ENCODE peak calls at places on chromosome 12, in four cellular contexts. I, O, C and U are unnamed samples.

GRCh38 chr12:7369274-7369729 is 65.4 kb downstream of the ACSM4 start:
- DNase-seq in C (peak; percentile 33), I (peak; percentile 27), O (peak; percentile 2), U (no peak)

GRCh38 chr12:93947486-93947885 is 200.9 kb upstream of the PLXNC1 start:
- DNase-seq in O (no peak), C (no peak), I (no peak), U (no peak)

GRCh38 chr12:39199371-39199770 is 243.5 kb downstream of the KIF21A start:
- DNase-seq in I (no peak), C (no peak), O (no peak), U (no peak)

GRCh38 chr12:62730649-62731377 is 204.1 kb downstream of the PPM1H start:
- DNase-seq in C (no peak), I (no peak), O (no peak), U (no peak)

GRCh38 chr12:31584782-31585181 is 6.2 kb downstream of the DENND5B start:
- DNase-seq in C (no peak), O (peak; percentile 51), I (no peak), U (no peak)

GRCh38 chr12:8644345-8645248 is 18.0 kb downstream of the MFAP5 start:
- DNase-seq in O (no peak), I (no peak), C (peak; percentile 90), U (no peak)

GRCh38 chr12:93127582-93128331 is 198.7 kb upstream of the EEA1 start:
- DNase-seq in C (no peak), I (peak; percentile 41), O (peak; percentile 77), U (peak; percentile 49)

GRCh38 chr12:70154960-70155589 is 88.2 kb upstream of the CNOT2 start:
- DNase-seq in O (no peak), C (no peak), I (no peak), U (no peak)

GRCh38 chr12:55043542-55043941 is 23.8 kb downstream of the NEUROD4 start:
- DNase-seq in I (no peak), O (no peak), C (no peak), U (peak; percentile 10)

GRCh38 chr12:11568155-11568761 is 81.2 kb upstream of the ETV6 start:
- DNase-seq in C (no peak), O (no peak), I (no peak), U (no peak)

GRCh38 chr12:95547522-95548055 is 3.7 kb downstream of the USP44 start:
- DNase-seq in O (no peak), I (no peak), C (no peak), U (no peak)

GRCh38 chr12:121822393-121823100 is 18.7 kb downstream of the SETD1B start:
- DNase-seq in C (no peak), O (no peak), I (peak; percentile 11), U (no peak)

GRCh38 chr12:143964-144649 is 69.8 kb downstream of the SLC6A12 start:
- DNase-seq in I (no peak), O (no peak), C (no peak), U (peak; percentile 77)

GRCh38 chr12:80121661-80122060 is 22.3 kb downstream of the OTOGL start:
- DNase-seq in C (no peak), I (no peak), O (no peak), U (no peak)

GRCh38 chr12:44000309-44000952 is 164.6 kb downstream of the TMEM117 start:
- DNase-seq in O (peak; percentile 20), I (no peak), C (no peak), U (no peak)

GRCh38 chr12:27186240-27186839 is 57.7 kb upstream of the STK38L start:
- DNase-seq in C (no peak), I (no peak), O (no peak), U (no peak)

GRCh38 chr12:79409562-79409961 is 281.2 kb downstream of the PAWR start:
- DNase-seq in O (no peak), C (no peak), I (no peak), U (no peak)

GRCh38 chr12:16303939-16304338 is 26.5 kb upstream of the SLC15A5 start:
- DNase-seq in C (no peak), O (no peak), I (no peak), U (no peak)

GRCh38 chr12:113052326-113052725 is 4.2 kb upstream of the DTX1 start:
- DNase-seq in C (no peak), I (no peak), O (no peak), U (no peak)

GRCh38 chr12:110585231-110585799 is 2.2 kb upstream of the PPTC7 start:
- DNase-seq in O (peak; percentile 46), C (no peak), I (no peak), U (no peak)

DNA sequence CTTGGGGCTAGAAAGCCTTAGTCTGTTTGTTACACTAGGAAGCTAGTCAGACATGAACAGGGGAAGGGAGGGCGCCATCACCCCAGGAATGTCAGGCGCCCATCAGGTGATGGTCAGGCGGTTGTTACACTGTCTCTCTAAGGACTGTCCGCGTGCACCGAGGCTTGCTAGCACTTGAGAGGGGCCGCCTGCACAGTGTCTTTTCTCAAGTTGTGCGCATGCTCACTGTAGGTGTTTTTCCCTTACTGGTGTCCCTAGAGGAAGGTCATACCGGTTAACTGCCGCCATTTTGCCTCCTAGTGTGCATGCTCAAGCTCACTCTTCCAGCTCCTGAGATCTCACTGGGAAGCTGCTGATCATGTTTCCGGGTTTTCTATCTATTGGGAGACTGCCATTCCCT is 855.0 kb upstream of the TMEM132C start:
- DNase-seq in C (no peak), I (no peak), O (no peak), U (no peak)
- H3K4me3 ChIP-seq in C (no peak overlapping the region), I (no peak overlapping the region), O (no peak overlapping the region), U (no peak overlapping the region)

GRCh38 chr12:53988519-53989226 is 3.7 kb downstream of the HOXC10 start:
- DNase-seq in I (no peak), O (no peak), C (no peak), U (no peak)
- H3K4me3 ChIP-seq in I (peak overlapping the region; percentile 79), O (no peak overlapping the region), C (no peak overlapping the region), U (no peak overlapping the region)

DNA sequence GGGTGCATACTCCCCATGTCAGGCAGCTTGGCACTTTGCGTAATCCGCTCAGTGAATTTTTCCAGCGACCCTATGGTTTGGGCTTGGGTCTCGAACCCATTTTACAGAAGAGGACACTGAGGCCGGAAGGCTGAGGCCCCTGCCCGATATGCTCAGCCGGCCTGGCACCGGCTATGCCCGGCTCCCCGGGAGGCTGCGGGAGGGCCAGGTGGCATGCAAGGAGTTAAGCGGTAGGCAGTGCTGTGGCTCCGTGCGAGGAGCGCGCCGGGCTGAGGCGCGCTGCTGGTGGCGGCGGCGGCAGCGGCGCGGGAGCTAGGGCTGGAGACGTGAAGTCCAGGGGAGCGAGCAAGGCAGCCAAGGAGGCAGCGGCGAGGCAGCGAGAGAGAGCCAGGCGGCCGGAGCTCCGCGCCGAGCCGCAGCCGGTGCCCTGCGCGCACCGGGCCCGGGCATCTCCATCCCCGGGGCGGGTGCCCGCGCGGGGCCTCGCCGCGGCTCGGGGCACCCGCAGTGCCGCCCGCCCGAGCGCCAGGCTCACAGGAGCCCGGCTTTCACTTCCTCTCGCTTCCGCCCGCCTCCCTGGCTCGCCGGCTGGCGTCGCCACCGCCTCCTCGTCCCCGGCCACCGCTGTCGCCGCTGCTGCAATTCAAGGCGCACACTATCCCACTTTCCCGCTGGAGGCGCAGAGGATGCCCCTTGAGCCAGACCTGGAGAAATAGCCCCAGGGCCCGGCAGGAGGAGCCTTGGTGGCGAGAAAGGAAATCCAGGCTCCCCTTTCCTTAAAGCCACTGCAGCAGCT is at the start of gene WSCD2:
- DNase-seq in C (no peak), I (peak; percentile 54), O (peak; percentile 94), U (peak; percentile 21)
- H3K4me3 ChIP-seq in C (no peak within 1 kb of the TSS), I (peak within 1 kb of the TSS; percentile 46), O (peak within 1 kb of the TSS; percentile 52), U (peak within 1 kb of the TSS; percentile 33)

DNA sequence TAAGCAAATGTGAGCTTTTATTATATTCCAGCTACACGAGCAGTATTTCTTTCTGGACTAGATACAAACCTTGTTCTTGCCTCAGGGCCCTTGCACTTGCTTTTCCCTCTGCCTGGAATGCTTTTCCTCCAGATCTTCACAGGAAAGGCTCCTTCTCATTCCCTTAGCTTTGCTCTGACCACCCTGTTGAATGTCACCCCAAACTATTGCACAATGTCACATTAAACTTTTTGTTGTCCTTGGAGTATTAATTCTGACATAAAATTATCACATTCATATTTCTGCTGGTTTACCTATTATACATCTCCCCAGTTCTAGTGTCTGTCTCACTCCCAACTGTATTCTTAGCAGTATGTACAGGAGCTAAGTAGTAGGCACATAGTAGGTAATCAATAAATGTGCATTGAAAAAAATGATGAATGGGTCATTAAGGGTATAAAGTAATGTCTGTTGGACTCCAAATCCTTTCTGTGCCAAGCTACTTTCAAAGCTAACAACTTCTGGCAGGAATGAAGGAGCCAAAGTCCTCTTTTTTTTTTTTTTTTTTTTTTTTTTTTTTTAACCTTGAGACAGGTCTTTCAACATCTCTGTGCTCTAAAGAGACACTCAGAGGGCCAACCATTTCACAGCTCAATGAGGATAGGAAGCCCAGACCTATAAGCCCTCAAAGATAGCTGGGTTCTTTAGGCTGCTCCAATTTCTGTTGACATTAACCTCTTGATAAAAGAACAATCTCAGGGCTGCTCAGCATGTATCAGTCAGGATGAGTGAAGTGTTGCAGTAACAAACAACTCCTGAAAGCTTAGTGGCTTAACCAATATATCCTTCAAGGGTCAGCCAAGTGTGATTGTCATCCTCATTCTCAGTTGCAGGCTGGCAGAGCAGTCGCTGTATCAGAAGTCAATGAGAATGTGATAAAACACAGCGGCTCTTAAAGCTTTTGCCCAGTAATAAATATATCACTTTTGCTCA is 424.4 kb upstream of the TBX3 start:
- DNase-seq in I (no peak), O (no peak), C (no peak), U (no peak)
- H3K4me3 ChIP-seq in I (no peak overlapping the region), O (no peak overlapping the region), C (no peak overlapping the region), U (no peak overlapping the region)

DNA sequence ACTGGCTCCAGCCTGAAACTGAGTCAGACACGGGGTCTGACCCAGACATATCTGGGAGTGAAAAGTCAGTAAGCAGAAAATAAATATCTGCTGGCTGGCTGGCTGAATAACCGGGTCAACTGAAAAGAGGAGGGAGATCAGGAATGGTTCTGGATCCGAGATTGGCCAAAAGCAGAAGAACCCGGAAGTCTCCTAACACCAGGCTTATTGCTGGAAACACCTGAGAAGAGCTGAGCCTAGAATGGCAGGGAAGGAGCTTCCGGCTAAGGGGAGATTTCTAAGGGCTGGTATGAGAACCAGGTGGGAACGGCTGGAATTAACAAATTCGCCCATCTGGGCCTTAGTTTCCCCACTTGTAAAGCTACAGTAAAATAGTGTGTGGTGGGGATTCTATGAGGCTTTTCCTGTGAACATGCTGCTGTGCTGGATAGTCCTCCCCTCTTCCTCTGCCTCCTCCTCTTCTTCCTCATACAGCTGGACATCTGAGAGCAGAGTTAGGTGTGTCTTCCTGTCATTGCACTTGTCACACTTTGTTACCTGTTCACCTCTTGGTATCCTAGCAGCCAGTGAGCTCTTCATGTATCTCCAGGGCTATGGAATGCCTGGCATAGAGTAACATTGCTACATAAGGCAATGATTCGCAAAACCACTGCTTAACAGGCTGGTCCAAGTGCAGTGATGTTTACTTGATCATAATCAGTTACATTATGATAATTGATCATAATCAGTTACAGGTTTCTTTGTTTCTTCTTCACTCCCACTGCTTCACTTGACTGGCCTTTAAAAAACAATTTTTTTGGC is 2.0 kb upstream of the SHMT2 start:
- DNase-seq in I (no peak), O (no peak), C (no peak), U (no peak)
- H3K4me3 ChIP-seq in I (no peak overlapping the region), O (no peak overlapping the region), C (no peak overlapping the region), U (no peak overlapping the region)

DNA sequence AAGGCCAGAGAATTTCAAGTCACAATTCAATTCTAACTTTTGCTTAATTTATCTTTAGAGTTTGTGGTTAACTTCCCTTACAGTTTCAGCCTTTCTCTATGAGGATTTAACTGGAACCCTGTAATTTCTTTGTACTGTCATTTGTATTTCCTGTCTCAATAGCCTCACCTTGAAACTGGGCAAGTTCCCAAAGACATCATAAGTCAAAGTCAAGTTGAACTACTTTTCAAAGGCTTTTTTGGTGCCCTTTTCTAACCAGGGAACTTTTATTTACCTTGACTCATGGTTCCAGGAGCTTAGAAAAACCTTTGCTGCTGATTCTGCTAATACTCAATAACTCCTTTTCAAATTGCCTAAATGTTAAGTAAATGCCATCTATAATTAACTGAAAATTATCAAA is 200.8 kb upstream of the KRR1 start:
- DNase-seq in C (no peak), I (no peak), O (no peak), U (no peak)
- H3K4me3 ChIP-seq in C (no peak overlapping the region), I (no peak overlapping the region), O (no peak overlapping the region), U (no peak overlapping the region)

GRCh38 chr12:49088932-49089330 is 5.7 kb downstream of the DHH start:
- DNase-seq in I (no peak), O (no peak), C (no peak), U (no peak)
- H3K4me3 ChIP-seq in I (no peak overlapping the region), O (no peak overlapping the region), C (no peak overlapping the region), U (no peak overlapping the region)